ENCODE peak calls at places on chromosome 14, in nine cellular contexts. W is HT1080; I is brain pericyte; T is transverse colon; N is activated CD4-positive, alpha-beta T cell treated with anti-CD3 and anti-CD28 coated beads, Interleukin-2, amount 10 ng/mL, durations not matched to agents 7 days and 5 days; B is mesothelial cell of epicardium; C is NCI-H510A treated with DMSO at 0.1 percent for 48 hours; S is left lung; K is GM12892. A is an unnamed sample.

GRCh38 chr14:102737402-102738372 is 39.6 kb upstream of the TRAF3 start:
- DNase-seq in W (no peak), I (no peak), T (no peak), N (no peak), B (no peak), C (no peak), S (peak), K (no peak), A (no peak)

GRCh38 chr14:104405566-104406226 is 173.9 kb upstream of the C14orf180 start:
- DNase-seq in W (no peak), I (no peak), T (no peak), N (no peak), B (no peak), C (no peak), S (peak), K (no peak), A (no peak)

GRCh38 chr14:63564318-63564717 is 21.1 kb upstream of the PPP2R5E start:
- DNase-seq in W (no peak), I (no peak), T (peak), N (no peak), B (no peak), C (no peak), S (no peak), K (no peak), A (no peak)

GRCh38 chr14:25048170-25049126 is 1.5 kb downstream of the STXBP6 start:
- DNase-seq in W (no peak), I (no peak), T (peak), N (no peak), B (no peak), C (no peak), S (no peak), K (no peak), A (no peak)

GRCh38 chr14:26128931-26129674 is 468.7 kb downstream of the NOVA1 start:
- DNase-seq in W (peak), I (no peak), T (no peak), N (no peak), B (no peak), C (no peak), S (no peak), K (no peak), A (no peak)

GRCh38 chr14:24270537-24271133 is 762 bp downstream of the RABGGTA start:
- DNase-seq in W (no peak), I (peak), T (no peak), N (no peak), B (no peak), C (no peak), S (no peak), K (no peak), A (no peak)

GRCh38 chr14:54450535-54450934 is 9.4 kb upstream of the CNIH1 start:
- DNase-seq in W (peak), I (no peak), T (no peak), N (no peak), B (no peak), C (no peak), S (no peak), K (peak), A (no peak)

GRCh38 chr14:24392327-24393098 is 6.3 kb upstream of the NYNRIN start:
- DNase-seq in W (peak), I (no peak), T (no peak), N (no peak), B (no peak), C (peak), S (no peak), K (no peak), A (no peak)

GRCh38 chr14:61188196-61188595 is 92.9 kb downstream of the TMEM30B start:
- DNase-seq in W (no peak), I (no peak), T (no peak), N (no peak), B (no peak), C (no peak), S (peak), K (no peak), A (peak)

GRCh38 chr14:33936391-33936790 is 14.5 kb downstream of the EGLN3 start:
- DNase-seq in W (no peak), I (no peak), T (no peak), N (no peak), B (no peak), C (no peak), S (no peak), K (no peak), A (no peak)

A was measured in breast epithelium.